ENCODE peak calls at places on chromosomes 3 and 15, in ten cellular contexts. One of them, this sample, is unnamed. For H3K4me1 and H3K27me3, the result is how much of the 10 kb centered on the place peaks cover.

GRCh38 chr15:33934896-33935295 is 33.4 kb upstream of the CHRM5 start:
- DNase-seq in body of pancreas: no peak
- DNase-seq in heart left ventricle: no peak
- DNase-seq in ovary: no peak
- DNase-seq in uterus: no peak
- DNase-seq in stomach: no peak
- DNase-seq in testis: no peak
- DNase-seq in tibial nerve: no peak
- DNase-seq in K562: no peak
- DNase-seq in transverse colon: no peak
- DNase-seq in this sample: no peak

GRCh38 chr15:46413799-46414198 is 779.0 kb downstream of the SQOR start:
- DNase-seq in body of pancreas: no peak
- DNase-seq in heart left ventricle: no peak
- DNase-seq in ovary: no peak
- DNase-seq in uterus: no peak
- DNase-seq in stomach: no peak
- DNase-seq in testis: no peak
- DNase-seq in tibial nerve: no peak
- DNase-seq in K562: no peak
- DNase-seq in transverse colon: no peak
- DNase-seq in this sample: no peak

GRCh38 chr15:80072285-80072684 is 12.8 kb downstream of the ZFAND6 start:
- DNase-seq in body of pancreas: peak
- DNase-seq in heart left ventricle: no peak
- DNase-seq in ovary: no peak
- DNase-seq in uterus: no peak
- DNase-seq in stomach: no peak
- DNase-seq in testis: no peak
- DNase-seq in tibial nerve: peak
- DNase-seq in K562: peak
- DNase-seq in transverse colon: no peak
- DNase-seq in this sample: no peak

GRCh38 chr3:131109156-131109555 is 82.5 kb downstream of the NEK11 start:
- DNase-seq in body of pancreas: no peak
- DNase-seq in heart left ventricle: no peak
- DNase-seq in ovary: no peak
- DNase-seq in uterus: no peak
- DNase-seq in stomach: no peak
- DNase-seq in testis: no peak
- DNase-seq in tibial nerve: no peak
- DNase-seq in K562: no peak
- DNase-seq in transverse colon: no peak
- DNase-seq in this sample: no peak

GRCh38 chr3:127731546-127731945 is 58.8 kb downstream of the ABTB1 start:
- DNase-seq in body of pancreas: no peak
- DNase-seq in heart left ventricle: peak
- DNase-seq in ovary: no peak
- DNase-seq in uterus: no peak
- DNase-seq in stomach: no peak
- DNase-seq in testis: no peak
- DNase-seq in tibial nerve: no peak
- DNase-seq in K562: no peak
- DNase-seq in transverse colon: no peak
- DNase-seq in this sample: no peak

GRCh38 chr15:99076555-99077308 is 28.1 kb upstream of the SYNM start:
- DNase-seq in body of pancreas: peak
- DNase-seq in heart left ventricle: peak
- DNase-seq in ovary: peak
- DNase-seq in uterus: peak
- DNase-seq in stomach: peak
- DNase-seq in testis: peak
- DNase-seq in tibial nerve: peak
- DNase-seq in K562: peak
- DNase-seq in transverse colon: peak
- DNase-seq in this sample: peak

GRCh38 chr3:119676020-119676419 is 1.2 kb downstream of the COX17 start:
- DNase-seq in body of pancreas: no peak
- DNase-seq in heart left ventricle: no peak
- DNase-seq in ovary: no peak
- DNase-seq in uterus: no peak
- DNase-seq in stomach: no peak
- DNase-seq in testis: no peak
- DNase-seq in tibial nerve: no peak
- DNase-seq in K562: no peak
- DNase-seq in transverse colon: no peak
- DNase-seq in this sample: no peak

GRCh38 chr15:34122771-34123183 is 20.9 kb downstream of the PGBD4 start:
- DNase-seq in body of pancreas: no peak
- DNase-seq in heart left ventricle: no peak
- DNase-seq in ovary: no peak
- DNase-seq in uterus: no peak
- DNase-seq in stomach: no peak
- DNase-seq in testis: no peak
- DNase-seq in tibial nerve: no peak
- DNase-seq in K562: no peak
- DNase-seq in transverse colon: no peak
- DNase-seq in this sample: no peak

GRCh38 chr3:155664922-155665695 is 79.8 kb downstream of the PLCH1 start:
- DNase-seq in body of pancreas: peak
- DNase-seq in heart left ventricle: peak
- DNase-seq in ovary: peak
- DNase-seq in uterus: peak
- DNase-seq in stomach: peak
- DNase-seq in testis: peak
- DNase-seq in tibial nerve: peak
- DNase-seq in K562: no peak
- DNase-seq in transverse colon: peak
- DNase-seq in this sample: peak

GRCh38 chr3:130759692-130760338 is 13.2 kb upstream of the PIK3R4 start:
- DNase-seq in body of pancreas: peak
- DNase-seq in heart left ventricle: no peak
- DNase-seq in ovary: no peak
- DNase-seq in uterus: no peak
- DNase-seq in stomach: peak
- DNase-seq in testis: peak
- DNase-seq in tibial nerve: peak
- DNase-seq in K562: peak
- DNase-seq in transverse colon: peak
- DNase-seq in this sample: no peak

GRCh38 chr3:57397175-57398026 is 104.9 kb upstream of the ASB14 start:
- DNase-seq in body of pancreas: peak
- DNase-seq in heart left ventricle: no peak
- DNase-seq in ovary: peak
- DNase-seq in uterus: peak
- DNase-seq in stomach: peak
- DNase-seq in testis: peak
- DNase-seq in tibial nerve: peak
- DNase-seq in K562: peak
- DNase-seq in transverse colon: peak
- DNase-seq in this sample: no peak

GRCh38 chr3:106256249-106256957 is 387.6 kb upstream of the CBLB start:
- DNase-seq in body of pancreas: no peak
- DNase-seq in heart left ventricle: no peak
- DNase-seq in ovary: no peak
- DNase-seq in uterus: no peak
- DNase-seq in stomach: no peak
- DNase-seq in testis: no peak
- DNase-seq in tibial nerve: no peak
- DNase-seq in K562: no peak
- DNase-seq in transverse colon: no peak
- DNase-seq in this sample: no peak

GRCh38 chr3:106249159-106249558 is 380.3 kb upstream of the CBLB start:
- DNase-seq in body of pancreas: no peak
- DNase-seq in heart left ventricle: no peak
- DNase-seq in ovary: no peak
- DNase-seq in uterus: no peak
- DNase-seq in stomach: no peak
- DNase-seq in testis: no peak
- DNase-seq in tibial nerve: no peak
- DNase-seq in K562: no peak
- DNase-seq in transverse colon: no peak
- DNase-seq in this sample: no peak

GRCh38 chr3:106255870-106256248 is 387.0 kb upstream of the CBLB start:
- DNase-seq in body of pancreas: no peak
- DNase-seq in heart left ventricle: no peak
- DNase-seq in ovary: no peak
- DNase-seq in uterus: no peak
- DNase-seq in stomach: no peak
- DNase-seq in testis: peak
- DNase-seq in tibial nerve: no peak
- DNase-seq in K562: no peak
- DNase-seq in transverse colon: peak
- DNase-seq in this sample: no peak

GRCh38 chr3:106247902-106248684 is 379.3 kb upstream of the CBLB start:
- DNase-seq in body of pancreas: no peak
- DNase-seq in heart left ventricle: no peak
- DNase-seq in ovary: no peak
- DNase-seq in uterus: no peak
- DNase-seq in stomach: no peak
- DNase-seq in testis: no peak
- DNase-seq in tibial nerve: no peak
- DNase-seq in K562: no peak
- DNase-seq in transverse colon: no peak
- DNase-seq in this sample: no peak

GRCh38 chr3:106251160-106251892 is 382.5 kb upstream of the CBLB start:
- DNase-seq in body of pancreas: no peak
- DNase-seq in heart left ventricle: no peak
- DNase-seq in ovary: no peak
- DNase-seq in uterus: no peak
- DNase-seq in stomach: no peak
- DNase-seq in testis: no peak
- DNase-seq in tibial nerve: no peak
- DNase-seq in K562: no peak
- DNase-seq in transverse colon: no peak
- DNase-seq in this sample: no peak
- TF ChIP-seq POLR2A in body of pancreas: no peak
- TF ChIP-seq POLR2A in heart left ventricle: no peak
- TF ChIP-seq POLR2A in ovary: no peak
- TF ChIP-seq POLR2A in uterus: no peak
- TF ChIP-seq POLR2A in stomach: no peak
- TF ChIP-seq POLR2A in testis: no peak
- TF ChIP-seq POLR2A in tibial nerve: no peak
- TF ChIP-seq POLR2A in K562: no peak
- TF ChIP-seq POLR2A in transverse colon: no peak
- TF ChIP-seq POLR2A in this sample: no peak

GRCh38 chr3:121621491-121621890 is 28.3 kb downstream of the FBXO40 start:
- DNase-seq in body of pancreas: no peak
- DNase-seq in heart left ventricle: no peak
- DNase-seq in ovary: no peak
- DNase-seq in uterus: no peak
- DNase-seq in stomach: no peak
- DNase-seq in testis: no peak
- DNase-seq in tibial nerve: no peak
- DNase-seq in K562: no peak
- DNase-seq in transverse colon: no peak
- DNase-seq in this sample: no peak
- H3K4me1 ChIP-seq in body of pancreas: under half
- H3K4me1 ChIP-seq in heart left ventricle: under half
- H3K4me1 ChIP-seq in ovary: under half
- H3K4me1 ChIP-seq in uterus: under half
- H3K4me1 ChIP-seq in stomach: under half
- H3K4me1 ChIP-seq in testis: under half
- H3K4me1 ChIP-seq in tibial nerve: under half
- H3K4me1 ChIP-seq in K562: under half
- H3K4me1 ChIP-seq in transverse colon: under half
- H3K4me1 ChIP-seq in this sample: under half

DNA sequence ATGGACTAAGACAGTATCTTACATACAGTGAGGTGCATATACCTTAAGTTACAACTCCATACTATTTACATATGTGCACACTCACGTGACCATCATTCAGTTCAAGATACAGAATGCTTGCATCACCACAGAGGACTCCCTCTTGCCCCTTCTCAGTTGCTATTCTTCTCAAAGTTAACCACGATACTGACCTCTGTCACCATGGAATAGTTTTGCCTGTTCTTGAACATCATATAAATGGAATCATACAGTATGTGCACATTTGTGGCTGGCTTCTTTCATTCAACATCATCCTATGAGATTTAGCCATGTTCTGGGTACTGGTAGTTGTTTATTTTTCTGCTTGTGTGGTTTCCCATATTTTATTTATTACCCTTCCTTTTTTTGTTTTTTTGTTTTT is 10.4 kb upstream of the ZSCAN2 start:
- DNase-seq in body of pancreas: no peak
- DNase-seq in heart left ventricle: no peak
- DNase-seq in ovary: no peak
- DNase-seq in uterus: no peak
- DNase-seq in stomach: no peak
- DNase-seq in testis: no peak
- DNase-seq in tibial nerve: no peak
- DNase-seq in K562: no peak
- DNase-seq in transverse colon: no peak
- DNase-seq in this sample: no peak
- H3K27me3 ChIP-seq in body of pancreas: under half
- H3K27me3 ChIP-seq in heart left ventricle: under half
- H3K27me3 ChIP-seq in ovary: under half
- H3K27me3 ChIP-seq in uterus: under half
- H3K27me3 ChIP-seq in stomach: under half
- H3K27me3 ChIP-seq in testis: under half
- H3K27me3 ChIP-seq in tibial nerve: under half
- H3K27me3 ChIP-seq in K562: under half
- H3K27me3 ChIP-seq in transverse colon: under half
- H3K27me3 ChIP-seq in this sample: under half

GRCh38 chr15:71629147-71629760 is 181.1 kb upstream of the NR2E3 start:
- DNase-seq in body of pancreas: no peak
- DNase-seq in heart left ventricle: no peak
- DNase-seq in ovary: no peak
- DNase-seq in uterus: no peak
- DNase-seq in stomach: no peak
- DNase-seq in testis: no peak
- DNase-seq in tibial nerve: no peak
- DNase-seq in K562: no peak
- DNase-seq in transverse colon: no peak
- DNase-seq in this sample: no peak
- TF ChIP-seq POLR2A in body of pancreas: no peak
- TF ChIP-seq POLR2A in heart left ventricle: no peak
- TF ChIP-seq POLR2A in ovary: no peak
- TF ChIP-seq POLR2A in uterus: no peak
- TF ChIP-seq POLR2A in stomach: no peak
- TF ChIP-seq POLR2A in testis: no peak
- TF ChIP-seq POLR2A in tibial nerve: no peak
- TF ChIP-seq POLR2A in K562: no peak
- TF ChIP-seq POLR2A in transverse colon: no peak
- TF ChIP-seq POLR2A in this sample: no peak